ENCODE peak calls at places on chromosomes 3 and 15, in six cellular contexts. H, B, I, F, X and Z are unnamed samples.

GRCh38 chr3:72482589-72483249 is 365.5 kb downstream of the SHQ1 start:
- DNase-seq in H (peak; percentile 92), B (peak; percentile 76), I (no peak), F (peak; percentile 57), X (peak; percentile 94), Z (peak; percentile 47)

GRCh38 chr3:108073712-108074431 is 17.0 kb downstream of the CD47 start:
- DNase-seq in H (no peak), B (no peak), I (no peak), F (no peak), X (no peak), Z (no peak)

GRCh38 chr15:39153718-39154117 is 427.2 kb upstream of the THBS1 start:
- DNase-seq in H (no peak), B (peak; percentile 89), I (no peak), F (no peak), X (no peak), Z (no peak)

GRCh38 chr3:173870976-173871375 is 473.4 kb downstream of the NLGN1 start:
- DNase-seq in H (no peak), B (no peak), I (no peak), F (no peak), X (no peak), Z (no peak)

GRCh38 chr3:127489357-127489756 is 101.2 kb downstream of the TPRA1 start:
- DNase-seq in H (no peak), B (no peak), I (no peak), F (no peak), X (no peak), Z (no peak)

GRCh38 chr15:48855501-48856440 is 22.2 kb upstream of the EID1 start:
- DNase-seq in H (no peak), B (no peak), I (no peak), F (peak; percentile 50), X (no peak), Z (no peak)

GRCh38 chr3:43629254-43629653 is 7.4 kb upstream of the ANO10 start:
- DNase-seq in H (no peak), B (no peak), I (no peak), F (no peak), X (no peak), Z (no peak)

GRCh38 chr3:134666466-134666865 is 15.6 kb upstream of the KY start:
- DNase-seq in H (peak; percentile 80), B (no peak), I (no peak), F (peak; percentile 18), X (no peak), Z (no peak)

GRCh38 chr3:11944052-11944673 is 60.0 kb upstream of the SYN2 start:
- DNase-seq in H (peak; percentile 33), B (no peak), I (peak; percentile 65), F (peak; percentile 18), X (no peak), Z (no peak)

GRCh38 chr3:81027344-81027743 is 734.1 kb downstream of the GBE1 start:
- DNase-seq in H (no peak), B (no peak), I (no peak), F (no peak), X (no peak), Z (no peak)

GRCh38 chr3:50353231-50354004 is 2.8 kb downstream of the CYB561D2 start:
- DNase-seq in H (no peak), B (no peak), I (no peak), F (no peak), X (no peak), Z (no peak)

GRCh38 chr3:62965311-62965710 is 90.1 kb upstream of the CADPS start:
- DNase-seq in H (no peak), B (no peak), I (no peak), F (no peak), X (no peak), Z (no peak)

GRCh38 chr3:42652251-42652610 is 1.3 kb upstream of the ZBTB47 start:
- DNase-seq in H (no peak), B (no peak), I (peak; percentile 25), F (no peak), X (no peak), Z (no peak)

GRCh38 chr3:32684800-32685603 is at the start of gene CNOT10:
- DNase-seq in H (peak; percentile 94), B (peak; percentile 78), I (peak; percentile 98), F (peak; percentile 90), X (peak; percentile 96), Z (peak; percentile 94)

GRCh38 chr3:124014366-124014942 is 22.5 kb upstream of the ROPN1 start:
- DNase-seq in H (no peak), B (no peak), I (no peak), F (peak; percentile 1), X (no peak), Z (no peak)

GRCh38 chr3:114409291-114409690 is 115.5 kb downstream of the TIGIT start:
- DNase-seq in H (no peak), B (no peak), I (no peak), F (no peak), X (no peak), Z (no peak)

GRCh38 chr3:176988795-176989194 is 208.5 kb downstream of the TBL1XR1 start:
- DNase-seq in H (no peak), B (no peak), I (no peak), F (no peak), X (no peak), Z (no peak)

GRCh38 chr3:176995946-176996345 is 201.3 kb downstream of the TBL1XR1 start:
- DNase-seq in H (no peak), B (no peak), I (no peak), F (no peak), X (no peak), Z (no peak)

GRCh38 chr3:176994393-176994792 is 202.9 kb downstream of the TBL1XR1 start:
- DNase-seq in H (no peak), B (no peak), I (no peak), F (no peak), X (no peak), Z (no peak)

GRCh38 chr3:176994876-176995781 is 202.2 kb downstream of the TBL1XR1 start:
- DNase-seq in H (no peak), B (no peak), I (no peak), F (no peak), X (no peak), Z (no peak)

GRCh38 chr3:176992565-176992964 is 204.7 kb downstream of the TBL1XR1 start:
- DNase-seq in H (no peak), B (no peak), I (no peak), F (no peak), X (no peak), Z (no peak)
- TF ChIP-seq CTCF in H (no peak), B (no peak), I (no peak), F (no peak), X (no peak), Z (no peak)

GRCh38 chr3:58028902-58029301 is 20.7 kb downstream of the FLNB start:
- DNase-seq in H (no peak), B (no peak), I (no peak), F (no peak), X (no peak), Z (no peak)

GRCh38 chr3:58025406-58025805 is 17.2 kb downstream of the FLNB start:
- DNase-seq in H (no peak), B (no peak), I (no peak), F (no peak), X (no peak), Z (no peak)

GRCh38 chr3:58027704-58028317 is 19.6 kb downstream of the FLNB start:
- DNase-seq in H (no peak), B (no peak), I (no peak), F (no peak), X (no peak), Z (no peak)

GRCh38 chr3:58025824-58026579 is 17.8 kb downstream of the FLNB start:
- DNase-seq in H (peak; percentile 68), B (peak; percentile 51), I (no peak), F (no peak), X (no peak), Z (no peak)

DNA sequence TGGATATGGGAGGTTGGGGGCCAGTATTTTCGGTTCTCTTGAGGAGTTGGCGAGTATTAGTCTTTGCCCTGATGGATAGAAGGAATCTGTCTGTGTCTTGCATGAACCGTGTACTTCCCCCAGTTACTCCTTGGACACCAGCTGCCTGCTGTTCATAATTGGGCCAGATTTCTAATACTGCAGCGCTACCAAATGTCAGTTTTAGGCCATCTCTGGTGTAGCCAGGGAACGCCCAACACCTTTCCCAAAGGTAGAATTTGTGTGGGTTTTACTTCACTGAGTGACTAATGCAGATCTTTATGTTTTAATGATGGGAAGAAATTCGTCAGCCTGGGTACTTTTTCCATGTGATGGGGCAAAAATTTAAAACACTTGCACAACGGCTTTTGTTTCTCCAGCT is 18.4 kb downstream of the FLNB start:
- DNase-seq in H (no peak), B (no peak), I (no peak), F (no peak), X (no peak), Z (no peak)
- TF ChIP-seq CTCF in H (no peak), B (no peak), I (no peak), F (no peak), X (no peak), Z (no peak)

GRCh38 chr15:57505056-57505713 is 86.5 kb upstream of the MYZAP start:
- DNase-seq in H (no peak), B (peak; percentile 75), I (no peak), F (no peak), X (no peak), Z (no peak)

GRCh38 chr15:57505949-57506391 is 85.7 kb upstream of the MYZAP start:
- DNase-seq in H (no peak), B (peak; percentile 96), I (no peak), F (peak; percentile 72), X (no peak), Z (no peak)

GRCh38 chr15:57507111-57507510 is 84.6 kb upstream of the MYZAP start:
- DNase-seq in H (no peak), B (no peak), I (no peak), F (no peak), X (no peak), Z (no peak)

GRCh38 chr15:57504599-57504940 is 87.1 kb upstream of the MYZAP start:
- DNase-seq in H (no peak), B (no peak), I (no peak), F (no peak), X (no peak), Z (no peak)

DNA sequence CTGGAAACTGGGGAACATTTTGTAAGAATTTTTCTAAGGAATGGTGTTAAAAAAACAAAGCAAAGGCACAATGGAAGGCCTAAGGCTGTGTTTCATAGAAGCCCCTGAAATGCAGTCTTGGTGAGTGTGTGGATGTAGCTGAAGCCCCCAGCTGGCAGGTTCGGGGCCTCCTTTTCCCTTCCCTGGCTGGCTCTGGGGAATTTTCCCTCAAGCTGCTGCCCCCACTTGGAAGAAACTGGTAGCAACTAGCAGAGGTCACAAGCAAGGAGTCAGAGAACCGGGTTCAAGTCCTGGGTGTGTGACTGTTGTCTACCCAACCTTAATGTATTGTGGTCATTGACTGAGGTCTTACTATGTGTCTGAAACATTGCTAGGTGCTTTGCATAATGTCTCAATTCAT is 85.3 kb upstream of the MYZAP start:
- DNase-seq in H (no peak), B (no peak), I (peak; percentile 64), F (no peak), X (no peak), Z (no peak)
- TF ChIP-seq CTCF in H (no peak), B (no peak), I (peak; percentile 62), F (no peak), X (no peak), Z (no peak)

GRCh38 chr15:25783607-25784131 is 79.5 kb downstream of the ATP10A start:
- DNase-seq in H (peak; percentile 5), B (no peak), I (peak; percentile 79), F (no peak), X (peak; percentile 55), Z (no peak)
- TF ChIP-seq CTCF in H (no peak), B (peak; percentile 28), I (peak; percentile 90), F (peak; percentile 52), X (peak; percentile 41), Z (peak; percentile 9)